ENCODE peak calls at places on chromosomes 11 and 22, in seven cellular contexts. R is activated CD4-positive, alpha-beta T cell treated with anti-CD3 and anti-CD28 coated beads, Interleukin-2, amount 10 ng/mL, durations not matched to agents 7 days and 5 days; G is naive thymus-derived CD8-positive, alpha-beta T cell; X is Ammon's horn; N is heart left ventricle; Q is CD4-positive, CD25-positive, alpha-beta regulatory T cell; L is GM23248. S is an unnamed sample.

GRCh38 chr11:47107709-47108108 is 69.0 kb downstream of the ARFGAP2 start:
- DNase-seq in R (no peak), G (no peak), X (no peak), N (no peak), Q (no peak), L (no peak), S (no peak)

GRCh38 chr11:35160902-35161585 is 22.1 kb downstream of the CD44 start:
- DNase-seq in R (no peak), G (no peak), X (no peak), N (no peak), Q (no peak), L (no peak), S (no peak)

GRCh38 chr11:9461068-9461759 is 402 bp downstream of the ZNF143 start:
- DNase-seq in R (peak; percentile 82), G (peak; percentile 90), X (peak; percentile 92), N (peak; percentile 92), Q (peak; percentile 89), L (peak; percentile 96), S (peak; percentile 57)

GRCh38 chr11:2812371-2812991 is 73.1 kb downstream of the CDKN1C start:
- DNase-seq in R (no peak), G (peak; percentile 37), X (no peak), N (peak; percentile 69), Q (no peak), L (no peak), S (no peak)

GRCh38 chr11:113373306-113373705 is 14.3 kb upstream of the ANKK1 start:
- DNase-seq in R (no peak), G (no peak), X (no peak), N (no peak), Q (no peak), L (peak; percentile 94), S (no peak)

GRCh38 chr11:64250875-64251721 is at the start of gene PLCB3:
- DNase-seq in R (peak; percentile 62), G (peak; percentile 76), X (peak; percentile 38), N (peak; percentile 71), Q (peak; percentile 40), L (peak; percentile 82), S (peak; percentile 80)

GRCh38 chr22:28477556-28477955 is 202.1 kb downstream of the TTC28 start:
- DNase-seq in R (no peak), G (no peak), X (no peak), N (no peak), Q (no peak), L (no peak), S (no peak)

GRCh38 chr11:119747868-119748660 is 19.1 kb upstream of the NECTIN1 start:
- DNase-seq in R (no peak), G (no peak), X (no peak), N (no peak), Q (no peak), L (no peak), S (no peak)

GRCh38 chr11:66720223-66720898 is 8.7 kb downstream of the SPTBN2 start:
- DNase-seq in R (peak; percentile 60), G (peak; percentile 63), X (peak; percentile 49), N (no peak), Q (peak; percentile 80), L (peak; percentile 66), S (no peak)

GRCh38 chr11:29310016-29310415 is 706.8 kb downstream of the KCNA4 start:
- DNase-seq in R (no peak), G (no peak), X (no peak), N (no peak), Q (no peak), L (peak; percentile 79), S (no peak)

GRCh38 chr11:67071420-67072284 is 15.0 kb downstream of the RHOD start:
- DNase-seq in R (peak; percentile 76), G (peak; percentile 81), X (peak; percentile 70), N (peak; percentile 71), Q (peak; percentile 76), L (peak; percentile 63), S (peak; percentile 100)

GRCh38 chr11:130428271-130428670 is at the start of gene ADAMTS8:
- DNase-seq in R (no peak), G (no peak), X (no peak), N (peak; percentile 48), Q (no peak), L (peak; percentile 42), S (no peak)

GRCh38 chr11:17208257-17208999 is 642 bp upstream of the PIK3C2A start:
- DNase-seq in R (peak; percentile 48), G (peak; percentile 74), X (peak; percentile 56), N (no peak), Q (peak; percentile 80), L (peak; percentile 78), S (peak; percentile 56)

GRCh38 chr22:24430431-24431308 is 3.3 kb downstream of the ADORA2A start:
- DNase-seq in R (no peak), G (peak; percentile 28), X (no peak), N (no peak), Q (no peak), L (no peak), S (no peak)

GRCh38 chr11:92432515-92432914 is 207.9 kb downstream of the FAT3 start:
- DNase-seq in R (no peak), G (no peak), X (no peak), N (no peak), Q (no peak), L (no peak), S (no peak)

GRCh38 chr11:20029193-20029592 is 131.1 kb downstream of the DBX1 start:
- DNase-seq in R (no peak), G (no peak), X (no peak), N (no peak), Q (no peak), L (no peak), S (no peak)

GRCh38 chr11:44804449-44805151 is 77.8 kb downstream of the TSPAN18 start:
- DNase-seq in R (no peak), G (no peak), X (no peak), N (no peak), Q (no peak), L (peak; percentile 20), S (no peak)

GRCh38 chr22:26526165-26526564 is 13.9 kb upstream of the TFIP11 start:
- DNase-seq in R (no peak), G (no peak), X (no peak), N (no peak), Q (no peak), L (no peak), S (no peak)

GRCh38 chr11:109023029-109023428 is 358.2 kb downstream of the DDX10 start:
- DNase-seq in R (no peak), G (no peak), X (peak; percentile 22), N (no peak), Q (no peak), L (peak; percentile 22), S (no peak)

GRCh38 chr11:73999581-74000306 is 9.1 kb downstream of the UCP3 start:
- DNase-seq in R (no peak), G (no peak), X (no peak), N (no peak), Q (no peak), L (no peak), S (no peak)

GRCh38 chr11:64880240-64881001 is 2.0 kb upstream of the EHD1 start:
- DNase-seq in R (peak; percentile 66), G (no peak), X (no peak), N (no peak), Q (peak; percentile 78), L (no peak), S (no peak)

GRCh38 chr11:62555464-62556092 is 9.0 kb upstream of the AHNAK start:
- DNase-seq in R (peak; percentile 82), G (peak; percentile 85), X (peak; percentile 54), N (no peak), Q (peak; percentile 86), L (peak; percentile 49), S (no peak)

GRCh38 chr22:43241138-43241597 is 54.2 kb upstream of the TTLL12 start:
- DNase-seq in R (no peak), G (no peak), X (no peak), N (no peak), Q (no peak), L (no peak), S (no peak)

GRCh38 chr11:65880844-65881421 is 1.3 kb downstream of the CTSW start:
- DNase-seq in R (no peak), G (no peak), X (no peak), N (no peak), Q (no peak), L (no peak), S (no peak)

GRCh38 chr11:113629562-113629961 is 76.5 kb downstream of the TMPRSS5 start:
- DNase-seq in R (no peak), G (no peak), X (no peak), N (no peak), Q (no peak), L (no peak), S (no peak)